ENCODE peak calls at places on chromosomes 11 and 22, in five cellular contexts. O, M, S, I and Q are unnamed samples.

GRCh38 chr11:120744016-120744994 is 232.8 kb downstream of the GRIK4 start:
- DNase-seq in O (no peak), S (no peak), I (no peak), M (no peak), Q (no peak)

GRCh38 chr11:1566381-1567051 is 5.6 kb downstream of the DUSP8 start:
- DNase-seq in S (no peak), I (no peak), O (no peak), M (no peak), Q (no peak)

GRCh38 chr11:85752890-85753581 is 57.9 kb downstream of the SYTL2 start:
- DNase-seq in O (no peak), M (peak), S (no peak), I (no peak), Q (no peak)

GRCh38 chr11:3203221-3204043 is 15.2 kb downstream of the MRGPRG start:
- DNase-seq in M (no peak), S (no peak), O (no peak), I (no peak), Q (no peak)

GRCh38 chr22:40681451-40681850 is 2.2 kb downstream of the MCHR1 start:
- DNase-seq in M (no peak), O (no peak), I (no peak), S (no peak), Q (no peak)

GRCh38 chr11:281486-282161 is 3.4 kb downstream of the NLRP6 start:
- DNase-seq in I (no peak), O (no peak), M (no peak), S (no peak), Q (no peak)

GRCh38 chr11:64758330-64759079 is 1.3 kb downstream of the PYGM start:
- DNase-seq in I (no peak), S (no peak), M (no peak), O (no peak), Q (no peak)

GRCh38 chr11:62143727-62144126 is 19.9 kb downstream of the INCENP start:
- DNase-seq in I (no peak), M (no peak), S (no peak), O (no peak), Q (no peak)

GRCh38 chr11:130725417-130726233 is 190.7 kb downstream of the SNX19 start:
- DNase-seq in M (no peak), S (no peak), O (no peak), I (no peak), Q (no peak)

GRCh38 chr22:37484115-37485005 is 1.8 kb downstream of the MFNG start:
- DNase-seq in S (no peak), M (peak), I (peak), O (no peak), Q (no peak)

GRCh38 chr11:115170133-115170815 is 333.9 kb downstream of the CADM1 start:
- DNase-seq in I (peak), M (no peak), O (peak), S (no peak), Q (peak)

GRCh38 chr11:12009617-12010321 is 1.3 kb upstream of the DKK3 start:
- DNase-seq in O (no peak), I (no peak), S (no peak), M (no peak), Q (no peak)

GRCh38 chr22:47591709-47592108 is 829.3 kb downstream of the TBC1D22A start:
- DNase-seq in I (no peak), S (no peak), O (no peak), M (no peak), Q (no peak)

GRCh38 chr11:96260067-96260511 is 82.9 kb downstream of the MAML2 start:
- DNase-seq in I (no peak), O (no peak), S (no peak), M (no peak), Q (no peak)

GRCh38 chr11:132228756-132229325 is 858.4 kb downstream of the NTM start:
- DNase-seq in M (no peak), I (no peak), O (no peak), S (no peak), Q (no peak)

GRCh38 chr11:105297463-105297862 is 157.9 kb upstream of the CARD18 start:
- DNase-seq in M (no peak), S (peak), O (no peak), I (no peak), Q (peak)

GRCh38 chr11:2927851-2928604 is 1.2 kb downstream of the PHLDA2 start:
- DNase-seq in M (no peak), O (no peak), S (no peak), I (no peak), Q (no peak)

GRCh38 chr11:61963016-61963281 is 4.5 kb downstream of the FTH1 start:
- DNase-seq in O (peak), I (no peak), S (no peak), M (no peak), Q (no peak)

GRCh38 chr22:44099696-44100095 is 75.6 kb downstream of the PARVB start:
- DNase-seq in I (no peak), S (no peak), O (no peak), M (no peak), Q (no peak)

GRCh38 chr11:120657306-120658070 is 145.9 kb downstream of the GRIK4 start:
- DNase-seq in M (no peak), S (no peak), O (no peak), I (no peak), Q (no peak)

GRCh38 chr11:37088573-37088910 is 490.5 kb upstream of the RAG2 start:
- DNase-seq in I (no peak), M (no peak), O (no peak), S (no peak), Q (no peak)

GRCh38 chr11:57432017-57432590 is 5.2 kb upstream of the SLC43A3 start:
- DNase-seq in M (no peak), S (no peak), I (no peak), O (no peak), Q (no peak)

GRCh38 chr11:109132539-109132938 is 289.5 kb upstream of the C11orf87 start:
- DNase-seq in O (no peak), S (no peak), M (no peak), I (no peak), Q (no peak)

GRCh38 chr11:89436071-89436470 is 55.1 kb downstream of the NOX4 start:
- DNase-seq in O (no peak), M (no peak), S (peak), I (no peak), Q (peak)

GRCh38 chr11:65477271-65478029 is 21.4 kb upstream of the MALAT1 start:
- DNase-seq in S (no peak), O (peak), I (peak), M (peak), Q (peak)

GRCh38 chr11:122439911-122440782 is 215.4 kb upstream of the UBASH3B start:
- DNase-seq in M (no peak), S (no peak), I (no peak), O (peak), Q (no peak)

GRCh38 chr11:65714433-65714832 is 2.4 kb downstream of the KAT5 start:
- DNase-seq in O (no peak), I (no peak), S (no peak), M (no peak), Q (no peak)

GRCh38 chr11:69387409-69387885 is 93.5 kb downstream of the MYEOV start:
- DNase-seq in O (no peak), S (no peak), I (no peak), M (no peak), Q (no peak)